ENCODE peak calls at places on chromosomes 5 and 9, in five cellular contexts. L is PC-9, B is tibial nerve, D is HL-60, H is GM12878. W is an unnamed sample.

GRCh38 chr9:38029923-38030638 is 38.9 kb downstream of the SHB start:
- DNase-seq in L (no peak), D (no peak), H (no peak), B (no peak), W (no peak)

GRCh38 chr5:168366124-168366523 is 74.7 kb downstream of the WWC1 start:
- DNase-seq in L (no peak), D (no peak), B (no peak), H (no peak), W (peak; percentile 54)

GRCh38 chr5:15585826-15586591 is 86.0 kb downstream of the FBXL7 start:
- DNase-seq in H (no peak), D (no peak), B (no peak), L (no peak), W (no peak)

GRCh38 chr9:14243514-14244042 is 70.4 kb downstream of the NFIB start:
- DNase-seq in B (no peak), H (no peak), L (no peak), D (no peak), W (no peak)

GRCh38 chr5:55929020-55929799 is 65.6 kb downstream of the IL6ST start:
- DNase-seq in L (no peak), D (no peak), B (no peak), H (no peak), W (no peak)

GRCh38 chr9:107809859-107810492 is 320.4 kb upstream of the KLF4 start:
- DNase-seq in B (no peak), L (peak; percentile 10), H (no peak), D (no peak), W (no peak)

GRCh38 chr5:81768960-81769452 is 18.1 kb upstream of the SSBP2 start:
- DNase-seq in L (peak; percentile 47), H (no peak), B (no peak), D (no peak), W (peak; percentile 87)

GRCh38 chr5:137622850-137623249 is 113.0 kb downstream of the KLHL3 start:
- DNase-seq in H (peak; percentile 9), B (peak; percentile 56), D (peak; percentile 72), L (peak; percentile 64), W (no peak)

GRCh38 chr5:150449491-150450339 is at the start of gene RPS14:
- DNase-seq in B (peak; percentile 92), H (peak; percentile 87), L (peak; percentile 94), D (peak; percentile 99), W (peak; percentile 91)

GRCh38 chr5:77376624-77377023 is 115.5 kb downstream of the WDR41 start:
- DNase-seq in H (no peak), D (no peak), L (no peak), B (no peak), W (no peak)

GRCh38 chr5:77374686-77375085 is 117.4 kb downstream of the WDR41 start:
- DNase-seq in B (no peak), D (no peak), H (no peak), L (no peak), W (no peak)

GRCh38 chr5:77380636-77381035 is 111.5 kb downstream of the WDR41 start:
- DNase-seq in H (no peak), D (no peak), L (no peak), B (no peak), W (no peak)

GRCh38 chr5:77379558-77380061 is 112.5 kb downstream of the WDR41 start:
- DNase-seq in B (no peak), D (no peak), L (no peak), H (peak; percentile 67), W (no peak)
- H3K4me3 ChIP-seq in B (no peak overlapping the region), D (no peak overlapping the region), L (no peak overlapping the region), H (no peak overlapping the region), W (no peak overlapping the region)

GRCh38 chr9:5556101-5556500 is 45.8 kb downstream of the PDCD1LG2 start:
- DNase-seq in B (no peak), D (no peak), L (no peak), H (no peak), W (no peak)
- H3K27ac ChIP-seq in B (no peak overlapping the region), D (peak overlapping the region; percentile 73), L (no peak overlapping the region), H (no peak overlapping the region), W (no peak overlapping the region)

DNA sequence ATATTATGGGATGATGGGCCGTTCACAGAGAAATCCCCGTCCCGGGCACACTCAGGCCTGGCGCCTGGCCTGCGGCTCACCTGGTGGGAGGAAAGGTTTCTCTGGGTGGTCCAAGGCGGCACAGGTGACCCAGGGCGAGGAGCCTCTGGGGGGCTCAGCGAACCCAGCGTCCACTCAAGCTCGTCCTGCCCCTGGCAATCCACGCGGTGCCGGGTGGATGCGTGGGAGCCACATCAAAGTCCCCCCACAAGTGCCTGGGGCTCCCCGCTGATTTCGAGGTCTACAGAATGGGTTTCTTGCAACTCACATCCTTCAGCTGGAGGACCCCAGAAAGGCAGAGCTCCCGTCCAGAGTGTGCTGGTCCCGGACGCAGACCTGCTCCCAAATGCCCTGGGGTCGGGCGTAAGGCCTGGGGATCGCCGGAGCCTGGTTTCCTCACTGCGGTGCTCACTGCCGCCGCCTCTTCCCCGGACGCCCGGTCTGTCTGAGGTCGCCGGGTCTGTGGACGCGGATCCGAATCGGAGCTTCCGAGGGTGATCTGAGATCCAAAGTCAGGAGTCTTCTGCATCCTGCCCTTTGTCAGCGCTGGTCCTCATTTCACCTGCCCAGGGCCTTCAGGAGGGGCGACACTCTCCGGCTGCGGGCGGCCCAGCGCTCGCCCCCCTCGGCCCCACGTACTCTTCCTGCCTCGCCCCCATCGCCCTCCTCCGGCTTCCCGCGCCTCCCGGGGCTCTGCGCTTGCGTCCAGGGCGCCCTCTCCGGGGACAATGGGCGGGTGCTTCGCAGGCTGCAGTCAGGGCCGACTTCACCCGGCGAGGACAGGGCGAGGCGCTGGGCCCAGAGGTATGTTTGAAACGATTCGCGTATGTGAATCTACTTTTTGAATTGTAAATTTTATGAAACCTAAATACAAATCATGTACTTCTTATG is 20.0 kb upstream of the RUFY1 start:
- DNase-seq in B (no peak), H (no peak), L (no peak), D (no peak), W (peak; percentile 15)
- TF ChIP-seq CTCF in B (no peak), H (peak; percentile 17), L (no peak), D (no peak), W (peak; percentile 45)

GRCh38 chr9:127561491-127562270 is 50.4 kb upstream of the STXBP1 start:
- DNase-seq in D (peak; percentile 89), B (peak; percentile 88), L (peak; percentile 100), H (no peak), W (peak; percentile 98)

GRCh38 chr9:127562841-127563523 is 49.1 kb upstream of the STXBP1 start:
- DNase-seq in D (no peak), B (no peak), H (no peak), L (no peak), W (peak; percentile 70)

GRCh38 chr9:127563579-127563978 is 48.5 kb upstream of the STXBP1 start:
- DNase-seq in D (no peak), B (no peak), H (no peak), L (no peak), W (no peak)

GRCh38 chr9:127565231-127565630 is 46.8 kb upstream of the STXBP1 start:
- DNase-seq in H (no peak), B (no peak), L (no peak), D (no peak), W (no peak)

DNA sequence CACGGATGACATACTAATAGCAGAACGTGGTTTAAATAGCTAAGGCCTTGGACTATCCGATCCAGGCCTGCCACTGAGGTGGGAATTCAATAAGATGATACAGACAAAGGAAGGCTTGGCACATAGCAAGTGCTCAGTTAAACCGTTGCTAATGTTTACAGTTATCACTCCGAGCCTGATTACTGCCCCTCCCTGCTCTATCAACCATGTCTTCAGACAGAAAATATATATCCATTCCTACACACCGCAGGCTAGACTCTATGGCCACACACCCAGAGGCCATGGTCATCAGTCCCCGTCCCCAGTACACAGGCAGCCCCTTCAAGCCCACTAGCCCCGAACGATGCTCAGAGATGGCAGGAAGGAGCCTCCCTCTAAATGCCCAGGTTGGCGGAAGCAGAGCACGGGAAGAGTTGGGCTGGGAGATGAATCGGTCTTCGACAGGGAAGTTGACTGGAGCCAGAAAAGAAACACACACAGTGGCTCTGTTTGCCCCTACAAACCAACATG is 49.8 kb upstream of the STXBP1 start:
- DNase-seq in L (no peak), D (no peak), H (no peak), B (no peak), W (no peak)
- H3K4me3 ChIP-seq in L (no peak overlapping the region), D (no peak overlapping the region), H (no peak overlapping the region), B (peak overlapping the region; percentile 25), W (no peak overlapping the region)

DNA sequence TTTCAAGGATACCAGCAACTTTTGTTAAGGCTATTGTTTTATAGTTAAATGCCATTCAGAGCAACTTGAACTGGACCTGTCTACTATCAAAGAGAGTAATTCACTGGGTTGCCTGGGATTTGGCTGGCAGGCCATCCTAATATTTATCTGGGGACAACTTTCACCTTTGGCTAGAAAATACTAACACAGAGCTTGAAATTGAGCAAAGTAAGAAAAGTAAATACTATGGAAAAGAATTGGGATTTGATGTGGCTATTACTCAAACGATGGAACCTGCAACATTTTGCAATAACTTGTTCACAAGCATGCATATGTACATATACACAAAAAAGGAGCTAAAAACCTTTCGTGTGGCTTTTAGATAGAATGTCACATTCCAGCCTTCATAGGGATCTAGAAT is 191.3 kb downstream of the DENND1A start:
- DNase-seq in D (no peak), L (no peak), H (no peak), B (no peak), W (no peak)
- H3K27ac ChIP-seq in D (no peak overlapping the region), L (no peak overlapping the region), H (peak overlapping the region; percentile 25), B (no peak overlapping the region), W (no peak overlapping the region)

GRCh38 chr9:93702261-93702660 is 125.9 kb downstream of the PHF2 start:
- DNase-seq in D (no peak), H (no peak), B (no peak), L (no peak), W (no peak)
- TF ChIP-seq CTCF in D (no peak), H (no peak), B (no peak), L (peak; percentile 24), W (peak; percentile 5)